ENCODE peak calls at places on chromosomes 2 and 18, in ten cellular contexts. One of them, this sample, is unnamed.

GRCh38 chr2:64858541-64859031 is 130.6 kb upstream of the SLC1A4 start:
- DNase-seq in mammary epithelial cell: no peak
- DNase-seq in fibroblast of mammary gland: no peak
- DNase-seq in AG10803: no peak
- DNase-seq in mucosa of descending colon: no peak
- DNase-seq in cardiac fibroblast: peak; percentile 47
- DNase-seq in Peyer's patch: no peak
- DNase-seq in SK-N-SH: no peak
- DNase-seq in body of pancreas: no peak
- DNase-seq in progenitor cell of endocrine pancreas: no peak
- DNase-seq in this sample: no peak

GRCh38 chr2:62478093-62478580 is 27.9 kb downstream of the TMEM17 start:
- DNase-seq in mammary epithelial cell: peak; percentile 16
- DNase-seq in fibroblast of mammary gland: peak; percentile 71
- DNase-seq in AG10803: peak; percentile 50
- DNase-seq in mucosa of descending colon: no peak
- DNase-seq in cardiac fibroblast: peak; percentile 39
- DNase-seq in Peyer's patch: no peak
- DNase-seq in SK-N-SH: no peak
- DNase-seq in body of pancreas: peak; percentile 29
- DNase-seq in progenitor cell of endocrine pancreas: no peak
- DNase-seq in this sample: no peak

GRCh38 chr18:58909521-58909920 is 44.8 kb downstream of the ZNF532 start:
- DNase-seq in mammary epithelial cell: no peak
- DNase-seq in fibroblast of mammary gland: no peak
- DNase-seq in AG10803: no peak
- DNase-seq in mucosa of descending colon: no peak
- DNase-seq in cardiac fibroblast: no peak
- DNase-seq in Peyer's patch: no peak
- DNase-seq in SK-N-SH: no peak
- DNase-seq in body of pancreas: no peak
- DNase-seq in progenitor cell of endocrine pancreas: no peak
- DNase-seq in this sample: no peak

GRCh38 chr2:122643725-122644329 is 888.4 kb downstream of the TSN start:
- DNase-seq in mammary epithelial cell: peak; percentile 93
- DNase-seq in fibroblast of mammary gland: peak; percentile 95
- DNase-seq in AG10803: peak; percentile 76
- DNase-seq in mucosa of descending colon: no peak
- DNase-seq in cardiac fibroblast: peak; percentile 96
- DNase-seq in Peyer's patch: no peak
- DNase-seq in SK-N-SH: peak; percentile 70
- DNase-seq in body of pancreas: peak; percentile 14
- DNase-seq in progenitor cell of endocrine pancreas: no peak
- DNase-seq in this sample: peak; percentile 77

GRCh38 chr18:54806526-54806925 is 21.8 kb upstream of the RAB27B start:
- DNase-seq in mammary epithelial cell: no peak
- DNase-seq in fibroblast of mammary gland: peak; percentile 54
- DNase-seq in AG10803: no peak
- DNase-seq in mucosa of descending colon: no peak
- DNase-seq in cardiac fibroblast: peak; percentile 67
- DNase-seq in Peyer's patch: no peak
- DNase-seq in SK-N-SH: no peak
- DNase-seq in body of pancreas: no peak
- DNase-seq in progenitor cell of endocrine pancreas: no peak
- DNase-seq in this sample: peak; percentile 15

GRCh38 chr2:15782009-15782751 is 158.2 kb upstream of the MYCN start:
- DNase-seq in mammary epithelial cell: no peak
- DNase-seq in fibroblast of mammary gland: peak; percentile 9
- DNase-seq in AG10803: peak; percentile 14
- DNase-seq in mucosa of descending colon: no peak
- DNase-seq in cardiac fibroblast: peak; percentile 15
- DNase-seq in Peyer's patch: no peak
- DNase-seq in SK-N-SH: no peak
- DNase-seq in body of pancreas: no peak
- DNase-seq in progenitor cell of endocrine pancreas: no peak
- DNase-seq in this sample: no peak

GRCh38 chr2:24382363-24383021 is 22.2 kb upstream of the ITSN2 start:
- DNase-seq in mammary epithelial cell: peak; percentile 42
- DNase-seq in fibroblast of mammary gland: peak; percentile 71
- DNase-seq in AG10803: peak; percentile 66
- DNase-seq in mucosa of descending colon: no peak
- DNase-seq in cardiac fibroblast: peak; percentile 77
- DNase-seq in Peyer's patch: peak; percentile 61
- DNase-seq in SK-N-SH: peak; percentile 88
- DNase-seq in body of pancreas: peak; percentile 65
- DNase-seq in progenitor cell of endocrine pancreas: peak; percentile 26
- DNase-seq in this sample: peak; percentile 50

GRCh38 chr18:31301201-31301655 is 16.7 kb upstream of the DSG1 start:
- DNase-seq in mammary epithelial cell: peak; percentile 37
- DNase-seq in fibroblast of mammary gland: no peak
- DNase-seq in AG10803: no peak
- DNase-seq in mucosa of descending colon: no peak
- DNase-seq in cardiac fibroblast: no peak
- DNase-seq in Peyer's patch: no peak
- DNase-seq in SK-N-SH: no peak
- DNase-seq in body of pancreas: no peak
- DNase-seq in progenitor cell of endocrine pancreas: no peak
- DNase-seq in this sample: no peak

GRCh38 chr2:177246000-177246399 is 18.5 kb downstream of the NFE2L2 start:
- DNase-seq in mammary epithelial cell: no peak
- DNase-seq in fibroblast of mammary gland: no peak
- DNase-seq in AG10803: no peak
- DNase-seq in mucosa of descending colon: no peak
- DNase-seq in cardiac fibroblast: no peak
- DNase-seq in Peyer's patch: no peak
- DNase-seq in SK-N-SH: no peak
- DNase-seq in body of pancreas: no peak
- DNase-seq in progenitor cell of endocrine pancreas: no peak
- DNase-seq in this sample: no peak

GRCh38 chr2:86765308-86765695 is 25.4 kb downstream of the CD8A start:
- DNase-seq in mammary epithelial cell: no peak
- DNase-seq in fibroblast of mammary gland: no peak
- DNase-seq in AG10803: no peak
- DNase-seq in mucosa of descending colon: no peak
- DNase-seq in cardiac fibroblast: no peak
- DNase-seq in Peyer's patch: no peak
- DNase-seq in SK-N-SH: no peak
- DNase-seq in body of pancreas: no peak
- DNase-seq in progenitor cell of endocrine pancreas: no peak
- DNase-seq in this sample: no peak

GRCh38 chr18:12282436-12283039 is 25.5 kb upstream of the TUBB6 start:
- DNase-seq in mammary epithelial cell: peak; percentile 92
- DNase-seq in fibroblast of mammary gland: peak; percentile 86
- DNase-seq in AG10803: peak; percentile 92
- DNase-seq in mucosa of descending colon: no peak
- DNase-seq in cardiac fibroblast: peak; percentile 95
- DNase-seq in Peyer's patch: no peak
- DNase-seq in SK-N-SH: no peak
- DNase-seq in body of pancreas: no peak
- DNase-seq in progenitor cell of endocrine pancreas: no peak
- DNase-seq in this sample: peak; percentile 93
- TF ChIP-seq CTCF in mammary epithelial cell: no peak
- TF ChIP-seq CTCF in fibroblast of mammary gland: no peak
- TF ChIP-seq CTCF in AG10803: no peak
- TF ChIP-seq CTCF in mucosa of descending colon: no peak
- TF ChIP-seq CTCF in cardiac fibroblast: no peak
- TF ChIP-seq CTCF in Peyer's patch: no peak
- TF ChIP-seq CTCF in SK-N-SH: no peak
- TF ChIP-seq CTCF in body of pancreas: no peak
- TF ChIP-seq CTCF in progenitor cell of endocrine pancreas: no peak
- TF ChIP-seq CTCF in this sample: no peak

GRCh38 chr18:11840493-11840892 is 10.7 kb upstream of the CHMP1B start:
- DNase-seq in mammary epithelial cell: no peak
- DNase-seq in fibroblast of mammary gland: no peak
- DNase-seq in AG10803: no peak
- DNase-seq in mucosa of descending colon: no peak
- DNase-seq in cardiac fibroblast: no peak
- DNase-seq in Peyer's patch: no peak
- DNase-seq in SK-N-SH: no peak
- DNase-seq in body of pancreas: no peak
- DNase-seq in progenitor cell of endocrine pancreas: no peak
- DNase-seq in this sample: no peak
- TF ChIP-seq CTCF in mammary epithelial cell: no peak
- TF ChIP-seq CTCF in fibroblast of mammary gland: no peak
- TF ChIP-seq CTCF in AG10803: no peak
- TF ChIP-seq CTCF in mucosa of descending colon: no peak
- TF ChIP-seq CTCF in cardiac fibroblast: no peak
- TF ChIP-seq CTCF in Peyer's patch: no peak
- TF ChIP-seq CTCF in SK-N-SH: no peak
- TF ChIP-seq CTCF in body of pancreas: no peak
- TF ChIP-seq CTCF in progenitor cell of endocrine pancreas: no peak
- TF ChIP-seq CTCF in this sample: no peak

DNA sequence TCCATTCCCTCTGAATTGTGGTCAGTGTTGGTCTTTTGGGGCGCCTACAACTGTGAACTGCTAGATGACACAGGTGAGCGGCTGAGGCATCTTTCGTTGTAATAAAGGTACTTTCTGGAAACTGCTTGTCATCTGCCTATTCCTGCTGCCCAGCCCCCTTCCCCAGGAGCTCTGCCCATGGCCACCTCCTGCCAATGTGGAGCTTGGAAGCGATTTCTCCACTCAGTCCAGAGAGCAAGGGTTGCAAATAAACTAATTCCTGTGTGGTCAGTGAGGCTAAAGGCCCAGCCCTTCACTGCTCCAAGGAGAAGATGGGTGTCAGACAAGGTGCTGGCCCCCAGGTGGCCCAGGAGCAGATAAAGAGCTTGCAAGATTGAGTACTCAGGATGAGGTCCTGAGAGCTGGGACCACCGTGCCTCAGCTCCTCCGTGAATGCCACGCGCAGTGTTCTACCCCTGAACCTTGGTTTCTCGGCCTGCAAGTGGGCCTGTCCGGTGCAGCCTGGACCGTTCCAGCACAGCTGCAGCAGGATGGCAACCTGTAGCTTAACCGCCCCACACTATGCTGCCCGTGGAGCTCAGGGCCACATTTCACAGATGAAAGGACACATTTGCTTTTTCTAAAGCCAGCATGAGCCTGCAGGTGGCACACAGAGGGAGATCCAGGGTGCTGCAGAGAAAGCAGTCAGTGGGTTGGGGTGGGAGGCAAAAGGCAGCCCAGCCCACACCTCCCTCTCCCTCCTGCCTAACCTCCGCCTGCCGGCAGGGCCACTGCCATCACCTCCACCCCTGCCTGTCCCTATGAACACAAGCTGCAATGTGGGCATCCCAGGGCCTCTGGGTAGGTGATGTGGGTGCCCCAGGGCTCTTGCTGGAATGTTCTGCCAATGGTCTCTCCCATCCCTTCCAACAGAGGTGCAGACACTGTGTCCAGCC is 78.7 kb upstream of the OTOF start:
- DNase-seq in mammary epithelial cell: no peak
- DNase-seq in fibroblast of mammary gland: no peak
- DNase-seq in AG10803: no peak
- DNase-seq in mucosa of descending colon: peak; percentile 19
- DNase-seq in cardiac fibroblast: no peak
- DNase-seq in Peyer's patch: peak; percentile 44
- DNase-seq in SK-N-SH: no peak
- DNase-seq in body of pancreas: no peak
- DNase-seq in progenitor cell of endocrine pancreas: no peak
- DNase-seq in this sample: no peak
- TF ChIP-seq CTCF in mammary epithelial cell: no peak
- TF ChIP-seq CTCF in fibroblast of mammary gland: no peak
- TF ChIP-seq CTCF in AG10803: no peak
- TF ChIP-seq CTCF in mucosa of descending colon: no peak
- TF ChIP-seq CTCF in cardiac fibroblast: no peak
- TF ChIP-seq CTCF in Peyer's patch: no peak
- TF ChIP-seq CTCF in SK-N-SH: no peak
- TF ChIP-seq CTCF in body of pancreas: no peak
- TF ChIP-seq CTCF in progenitor cell of endocrine pancreas: no peak
- TF ChIP-seq CTCF in this sample: no peak

GRCh38 chr2:231615058-231615671 is 22.5 kb downstream of the TEX44 start:
- DNase-seq in mammary epithelial cell: no peak
- DNase-seq in fibroblast of mammary gland: no peak
- DNase-seq in AG10803: no peak
- DNase-seq in mucosa of descending colon: peak; percentile 61
- DNase-seq in cardiac fibroblast: no peak
- DNase-seq in Peyer's patch: no peak
- DNase-seq in SK-N-SH: no peak
- DNase-seq in body of pancreas: no peak
- DNase-seq in progenitor cell of endocrine pancreas: peak; percentile 17
- DNase-seq in this sample: no peak

GRCh38 chr2:231612199-231613053 is 19.8 kb downstream of the TEX44 start:
- DNase-seq in mammary epithelial cell: peak; percentile 97
- DNase-seq in fibroblast of mammary gland: peak; percentile 96
- DNase-seq in AG10803: peak; percentile 94
- DNase-seq in mucosa of descending colon: peak; percentile 96
- DNase-seq in cardiac fibroblast: peak; percentile 98
- DNase-seq in Peyer's patch: peak; percentile 94
- DNase-seq in SK-N-SH: peak; percentile 93
- DNase-seq in body of pancreas: peak; percentile 89
- DNase-seq in progenitor cell of endocrine pancreas: peak; percentile 83
- DNase-seq in this sample: peak; percentile 93

GRCh38 chr2:231613054-231613654 is 20.5 kb downstream of the TEX44 start:
- DNase-seq in mammary epithelial cell: no peak
- DNase-seq in fibroblast of mammary gland: no peak
- DNase-seq in AG10803: peak; percentile 9
- DNase-seq in mucosa of descending colon: peak; percentile 75
- DNase-seq in cardiac fibroblast: peak; percentile 32
- DNase-seq in Peyer's patch: peak; percentile 57
- DNase-seq in SK-N-SH: no peak
- DNase-seq in body of pancreas: no peak
- DNase-seq in progenitor cell of endocrine pancreas: no peak
- DNase-seq in this sample: no peak

GRCh38 chr2:231614559-231615057 is 21.9 kb downstream of the TEX44 start:
- DNase-seq in mammary epithelial cell: no peak
- DNase-seq in fibroblast of mammary gland: no peak
- DNase-seq in AG10803: no peak
- DNase-seq in mucosa of descending colon: peak; percentile 64
- DNase-seq in cardiac fibroblast: no peak
- DNase-seq in Peyer's patch: no peak
- DNase-seq in SK-N-SH: peak; percentile 69
- DNase-seq in body of pancreas: no peak
- DNase-seq in progenitor cell of endocrine pancreas: no peak
- DNase-seq in this sample: no peak

DNA sequence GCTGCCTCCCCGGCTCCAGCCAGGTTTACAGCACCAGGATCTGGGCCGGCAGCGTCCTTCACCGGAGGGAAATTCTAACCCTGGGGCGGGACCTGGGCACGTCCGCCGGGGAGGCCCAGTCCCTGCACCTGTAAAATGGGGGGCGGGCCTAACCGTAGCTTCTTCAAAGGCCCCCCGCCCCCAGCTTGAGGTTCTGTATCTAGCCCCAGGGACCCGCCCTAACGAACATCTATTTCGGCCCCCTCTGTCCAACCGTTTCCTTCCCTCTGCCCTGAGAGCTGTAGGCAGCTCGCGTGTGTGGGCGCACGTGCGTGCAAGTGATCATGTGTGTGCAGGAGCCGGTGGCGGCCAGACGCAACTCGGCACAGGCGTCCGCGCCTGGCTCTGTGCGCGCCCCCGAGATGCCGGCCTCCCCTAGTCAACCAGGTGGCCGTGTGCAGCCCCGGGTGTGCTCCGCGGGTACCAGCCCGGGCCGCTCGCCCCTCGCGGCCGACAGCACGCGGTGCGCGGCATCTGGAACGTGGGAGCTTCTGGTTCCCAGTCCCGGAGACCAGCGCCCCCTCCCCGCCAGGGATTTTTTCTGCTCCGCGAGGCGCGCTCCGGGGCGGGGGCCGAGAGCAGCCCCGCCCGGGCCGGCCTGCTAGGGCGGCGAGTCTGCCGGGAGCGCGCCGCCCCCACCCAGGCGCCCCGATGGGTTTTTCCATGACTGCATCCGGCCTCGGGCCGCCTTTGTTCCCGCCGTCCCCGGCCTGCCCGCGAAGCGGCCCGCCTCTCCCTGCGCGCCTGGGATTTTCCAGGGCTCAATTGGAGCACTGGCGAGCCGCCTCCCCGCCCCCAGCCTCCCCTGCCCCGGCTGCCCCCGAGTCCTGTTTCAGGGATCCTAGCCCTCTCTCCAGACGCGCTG is 21.2 kb downstream of the TEX44 start:
- DNase-seq in mammary epithelial cell: peak; percentile 86
- DNase-seq in fibroblast of mammary gland: peak; percentile 75
- DNase-seq in AG10803: peak; percentile 72
- DNase-seq in mucosa of descending colon: peak; percentile 92
- DNase-seq in cardiac fibroblast: peak; percentile 77
- DNase-seq in Peyer's patch: peak; percentile 90
- DNase-seq in SK-N-SH: peak; percentile 93
- DNase-seq in body of pancreas: peak; percentile 80
- DNase-seq in progenitor cell of endocrine pancreas: peak; percentile 72
- DNase-seq in this sample: peak; percentile 68
- TF ChIP-seq CTCF in mammary epithelial cell: no peak
- TF ChIP-seq CTCF in fibroblast of mammary gland: no peak
- TF ChIP-seq CTCF in AG10803: no peak
- TF ChIP-seq CTCF in mucosa of descending colon: peak; percentile 27
- TF ChIP-seq CTCF in cardiac fibroblast: no peak
- TF ChIP-seq CTCF in Peyer's patch: peak; percentile 35
- TF ChIP-seq CTCF in SK-N-SH: peak; percentile 29
- TF ChIP-seq CTCF in body of pancreas: no peak
- TF ChIP-seq CTCF in progenitor cell of endocrine pancreas: peak; percentile 46
- TF ChIP-seq CTCF in this sample: peak; percentile 74